ENCODE peak calls at places on chromosome 19, in four cellular contexts. Z, S, W and H are unnamed samples.

GRCh38 chr19:41926861-41927809 is 1.1 kb downstream of the ERFL start:
- DNase-seq in Z (no peak), S (no peak), W (no peak), H (no peak)

GRCh38 chr19:36060430-36060829 is 5.7 kb downstream of the WDR62 start:
- DNase-seq in Z (peak; percentile 66), S (no peak), W (peak; percentile 53), H (no peak)

GRCh38 chr19:35549174-35549788 is 3.9 kb downstream of the TMEM147 start:
- DNase-seq in Z (peak; percentile 44), S (no peak), W (peak; percentile 89), H (peak; percentile 66)

GRCh38 chr19:35715355-35715809 is 2.4 kb upstream of the KMT2B start:
- DNase-seq in Z (no peak), S (no peak), W (no peak), H (no peak)

GRCh38 chr19:33274663-33275558 is 27.4 kb downstream of the CEBPA start:
- DNase-seq in Z (no peak), S (no peak), W (no peak), H (no peak)

GRCh38 chr19:50281491-50281890 is 47.7 kb downstream of the KCNC3 start:
- DNase-seq in Z (no peak), S (no peak), W (no peak), H (no peak)

GRCh38 chr19:33430674-33431277 is 57.3 kb downstream of the CEBPG start:
- DNase-seq in Z (peak; percentile 74), S (peak; percentile 39), W (peak; percentile 77), H (peak; percentile 69)

GRCh38 chr19:461664-462551 is 1.1 kb upstream of the SHC2 start:
- DNase-seq in Z (peak; percentile 55), S (no peak), W (no peak), H (peak; percentile 53)

GRCh38 chr19:1416014-1416841 is 8.8 kb downstream of the DAZAP1 start:
- DNase-seq in Z (no peak), S (no peak), W (no peak), H (no peak)

GRCh38 chr19:593055-593454 is 3.4 kb downstream of the HCN2 start:
- DNase-seq in Z (no peak), S (no peak), W (no peak), H (no peak)

GRCh38 chr19:51749979-51750378 is 1.7 kb downstream of the FPR1 start:
- DNase-seq in Z (no peak), S (no peak), W (no peak), H (no peak)

GRCh38 chr19:32874605-32875004 is 5.0 kb upstream of the SLC7A9 start:
- DNase-seq in Z (no peak), S (no peak), W (no peak), H (no peak)

GRCh38 chr19:28103916-28104315 is 1109.0 kb downstream of the UQCRFS1 start:
- DNase-seq in Z (no peak), S (no peak), W (no peak), H (no peak)

GRCh38 chr19:1864480-1865171 is 1.2 kb upstream of the KLF16 start:
- DNase-seq in Z (peak; percentile 84), S (no peak), W (peak; percentile 88), H (peak; percentile 58)

GRCh38 chr19:19319725-19320361 is 466 bp downstream of the SUGP1 start:
- DNase-seq in Z (no peak), S (no peak), W (no peak), H (no peak)

GRCh38 chr19:16342002-16342715 is 17.5 kb downstream of the KLF2 start:
- DNase-seq in Z (no peak), S (no peak), W (no peak), H (peak; percentile 38)

GRCh38 chr19:2089001-2089711 is 7.0 kb downstream of the MOB3A start:
- DNase-seq in Z (no peak), S (no peak), W (no peak), H (peak; percentile 54)

GRCh38 chr19:10450853-10451609 is 30.7 kb downstream of the PDE4A start:
- DNase-seq in Z (no peak), S (peak; percentile 31), W (peak; percentile 68), H (no peak)

GRCh38 chr19:50720921-50721291 is 1.3 kb upstream of the SHANK1 start:
- DNase-seq in Z (no peak), S (no peak), W (no peak), H (no peak)

GRCh38 chr19:35120492-35120891 is 4.9 kb downstream of the FXYD3 start:
- DNase-seq in Z (no peak), S (no peak), W (peak; percentile 55), H (no peak)

GRCh38 chr19:47176071-47176626 is 45.5 kb downstream of the SAE1 start:
- DNase-seq in Z (no peak), S (no peak), W (no peak), H (no peak)

GRCh38 chr19:30022659-30023058 is 80.6 kb downstream of the URI1 start:
- DNase-seq in Z (no peak), S (no peak), W (no peak), H (no peak)

GRCh38 chr19:33693678-33694077 is 71.9 kb downstream of the CHST8 start:
- DNase-seq in Z (no peak), S (no peak), W (no peak), H (no peak)

GRCh38 chr19:17915940-17916593 is 16.7 kb upstream of the CCDC124 start:
- DNase-seq in Z (no peak), S (no peak), W (no peak), H (no peak)

GRCh38 chr19:2552859-2553258 is 76.9 kb downstream of the GADD45B start:
- DNase-seq in Z (no peak), S (no peak), W (peak; percentile 48), H (no peak)

GRCh38 chr19:58577581-58578429 is 4.7 kb upstream of the MZF1 start:
- DNase-seq in Z (peak; percentile 40), S (no peak), W (no peak), H (peak; percentile 3)

GRCh38 chr19:23917856-23918255 is 3.2 kb downstream of the ZNF726 start:
- DNase-seq in Z (no peak), S (no peak), W (no peak), H (peak; percentile 14)

GRCh38 chr19:31149306-31149975 is 199.8 kb downstream of the TSHZ3 start:
- DNase-seq in Z (no peak), S (no peak), W (no peak), H (no peak)

GRCh38 chr19:41353466-41354342 is at the start of gene TGFB1:
- DNase-seq in Z (peak; percentile 89), S (no peak), W (peak; percentile 97), H (peak; percentile 73)

GRCh38 chr19:17632577-17632976 is 55.6 kb downstream of the UNC13A start:
- DNase-seq in Z (no peak), S (no peak), W (no peak), H (no peak)

DNA sequence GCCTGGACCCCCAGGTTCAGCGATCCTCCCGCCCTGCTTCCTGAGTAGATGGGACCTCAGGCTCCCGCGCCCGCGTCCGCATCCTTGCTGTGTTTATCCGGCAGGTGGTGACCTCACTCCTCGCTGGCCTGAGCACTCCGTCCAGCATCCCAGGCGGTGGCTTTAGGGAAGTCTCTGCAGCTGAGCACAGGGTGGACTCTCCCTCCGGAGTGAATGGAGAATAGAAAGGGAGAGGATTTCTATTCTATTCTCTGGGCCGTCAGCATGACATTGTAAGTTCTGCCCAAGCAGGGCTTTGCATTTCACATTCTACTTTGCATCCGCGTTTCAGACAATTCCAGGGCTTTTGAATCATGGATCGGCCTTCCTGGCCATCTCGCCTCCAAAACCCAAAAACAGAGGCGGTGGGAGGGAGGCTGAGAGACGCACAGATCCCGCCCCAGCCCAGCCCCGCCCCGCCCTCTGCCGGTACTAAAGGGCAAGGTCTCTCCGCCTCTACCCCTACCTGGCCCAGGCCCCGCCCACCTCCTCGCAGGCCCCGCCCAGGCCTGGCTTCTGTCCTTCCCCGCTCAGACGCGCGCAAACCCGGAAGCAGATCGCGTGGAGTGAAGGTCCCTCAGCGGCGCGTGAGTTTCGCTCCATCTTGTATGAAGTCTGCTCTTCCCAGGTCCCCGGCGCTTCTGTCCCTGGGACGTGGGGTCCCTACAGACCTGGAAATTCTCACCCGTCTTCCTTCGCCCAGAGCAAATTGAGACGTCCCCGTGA is at the start of gene ZNF525:
- DNase-seq in Z (peak; percentile 96), S (no peak), W (peak; percentile 90), H (peak; percentile 91)
- TF ChIP-seq POLR2A in Z (no peak), S (no peak), W (peak; percentile 84), H (peak; percentile 68)

DNA sequence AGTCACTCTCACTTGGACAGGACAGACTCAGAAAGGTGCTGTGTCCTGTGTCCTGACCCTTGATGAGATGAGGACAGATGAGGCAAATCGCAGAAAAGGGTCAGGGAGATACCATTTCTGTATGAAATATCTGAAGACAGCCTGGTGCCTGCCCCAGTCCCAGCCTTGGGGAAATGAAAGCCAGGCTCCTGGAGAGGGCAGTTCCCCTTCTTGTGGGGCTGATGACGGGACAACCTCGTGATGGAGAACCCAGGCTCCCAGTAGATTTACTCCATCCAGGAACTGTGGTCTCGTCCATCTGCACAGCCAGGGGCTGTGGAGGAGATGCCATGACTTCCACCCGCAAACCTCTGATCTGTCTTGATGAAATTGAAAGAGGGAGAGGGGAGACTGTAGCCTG is 13.8 kb downstream of the LILRB1 start:
- DNase-seq in Z (no peak), S (no peak), W (no peak), H (no peak)
- TF ChIP-seq POLR2A in Z (no peak), S (no peak), W (no peak), H (no peak)

GRCh38 chr19:44845612-44846454 is at the start of gene NECTIN2:
- DNase-seq in Z (peak; percentile 100), S (peak; percentile 97), W (peak; percentile 90), H (peak; percentile 100)
- TF ChIP-seq POLR2A in Z (peak; percentile 93), S (peak; percentile 48), W (peak; percentile 55), H (peak; percentile 97)

GRCh38 chr19:48794291-48794690 is 16.5 kb downstream of the BCAT2 start:
- DNase-seq in Z (no peak), S (no peak), W (no peak), H (no peak)

GRCh38 chr19:48796468-48797083 is 14.3 kb downstream of the BCAT2 start:
- DNase-seq in Z (peak; percentile 60), S (no peak), W (no peak), H (no peak)

GRCh38 chr19:48797103-48797502 is 13.7 kb downstream of the BCAT2 start:
- DNase-seq in Z (no peak), S (no peak), W (no peak), H (no peak)

GRCh38 chr19:48795855-48796142 is 15.0 kb downstream of the BCAT2 start:
- DNase-seq in Z (peak; percentile 79), S (no peak), W (no peak), H (no peak)

DNA sequence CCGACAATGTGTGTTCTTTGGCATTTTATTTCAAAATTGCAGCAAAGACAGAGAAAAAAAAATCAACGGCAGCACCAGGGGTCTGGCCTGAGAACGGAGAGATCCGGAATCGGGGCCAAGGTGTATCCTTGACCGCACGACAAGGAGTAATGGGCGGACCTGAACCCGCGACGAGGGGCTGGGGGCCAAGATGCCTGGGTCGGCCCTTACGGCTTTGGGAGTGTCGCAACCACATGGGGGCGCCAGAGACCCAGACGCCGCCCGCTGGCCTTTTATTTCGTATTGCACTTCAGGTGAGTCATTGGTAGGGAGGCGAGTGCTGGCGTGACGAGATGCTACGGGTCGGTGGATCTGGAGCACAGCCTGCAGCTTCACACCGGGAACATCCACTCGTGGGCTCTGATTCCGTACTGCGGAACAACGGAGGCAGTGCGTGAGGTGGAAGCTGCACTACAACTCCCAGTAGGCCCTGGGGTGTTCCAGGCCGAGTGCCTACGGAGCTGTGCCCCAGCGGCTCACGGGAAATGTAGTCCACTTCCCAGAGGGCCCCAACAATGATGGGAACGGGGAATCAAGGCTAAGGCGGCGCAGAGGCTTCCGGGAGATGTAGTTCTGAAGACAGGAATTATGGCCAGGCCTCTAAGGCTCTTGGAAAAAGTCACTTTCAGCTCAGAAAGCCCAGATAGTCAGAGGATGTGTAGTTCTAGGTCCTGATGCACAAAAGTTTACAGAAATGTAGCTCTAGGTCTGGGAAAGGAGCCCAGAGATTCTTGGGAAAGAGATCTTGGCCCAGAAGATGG is 15.6 kb downstream of the BCAT2 start:
- DNase-seq in Z (peak; percentile 93), S (peak; percentile 82), W (peak; percentile 61), H (peak; percentile 92)
- TF ChIP-seq POLR2A in Z (peak; percentile 58), S (no peak), W (no peak), H (peak; percentile 8)

GRCh38 chr19:39506944-39507714 is 7.8 kb upstream of the SELENOV start:
- DNase-seq in Z (peak; percentile 65), S (peak; percentile 47), W (no peak), H (no peak)
- TF ChIP-seq POLR2A in Z (no peak), S (no peak), W (no peak), H (no peak)